ENCODE peak calls at places on chromosomes 2 and 18, in seven cellular contexts. D is retinal pigment epithelial cell, Q is glutamatergic neuron, U is WTC11, E is Caco-2, Z is AG09309, H is A549. G is an unnamed sample.

GRCh38 chr2:13581471-13581870 is 864.7 kb downstream of the TRIB2 start:
- DNase-seq in U (peak; percentile 64), Q (peak; percentile 43), H (no peak), D (no peak), E (peak; percentile 17), Z (no peak), G (no peak)

GRCh38 chr2:75311993-75312392 is 112.7 kb upstream of the TACR1 start:
- DNase-seq in D (no peak), Q (peak; percentile 54), E (peak; percentile 25), U (peak; percentile 71), Z (no peak), H (peak; percentile 32), G (no peak)

GRCh38 chr18:54671291-54671881 is 80.3 kb downstream of the DYNAP start:
- DNase-seq in E (peak; percentile 5), D (no peak), Z (no peak), U (no peak), Q (no peak), H (peak; percentile 21), G (no peak)

GRCh38 chr2:191636586-191636985 is 41.4 kb upstream of the NABP1 start:
- DNase-seq in U (no peak), E (no peak), D (no peak), Z (no peak), H (no peak), Q (no peak), G (no peak)

GRCh38 chr18:68564961-68565360 is 149.9 kb downstream of the TMX3 start:
- DNase-seq in E (no peak), H (no peak), Q (no peak), U (no peak), Z (peak; percentile 32), D (no peak), G (no peak)

GRCh38 chr18:21826196-21826595 is 85.6 kb downstream of the MIB1 start:
- DNase-seq in E (no peak), D (peak; percentile 72), Z (peak; percentile 31), Q (no peak), U (no peak), H (no peak), G (no peak)

GRCh38 chr2:50443868-50444267 is 588.1 kb downstream of the NRXN1 start:
- DNase-seq in E (no peak), U (no peak), Z (no peak), D (no peak), H (no peak), Q (no peak), G (no peak)

GRCh38 chr2:168210898-168211570 is 36.4 kb downstream of the STK39 start:
- DNase-seq in H (peak; percentile 89), U (no peak), E (peak; percentile 23), D (no peak), Z (peak; percentile 67), Q (no peak), G (no peak)

GRCh38 chr2:171436307-171436706 is 2.3 kb downstream of the DCAF17 start:
- DNase-seq in Z (peak; percentile 63), H (peak; percentile 40), Q (no peak), D (peak; percentile 35), E (no peak), U (no peak), G (no peak)

GRCh38 chr2:126527836-126528490 is 128.0 kb upstream of the GYPC start:
- DNase-seq in E (peak; percentile 68), H (peak; percentile 45), Z (peak; percentile 4), D (no peak), Q (peak; percentile 52), U (peak; percentile 68), G (peak; percentile 42)

GRCh38 chr2:230864605-230865323 is at the start of gene ITM2C:
- DNase-seq in Z (no peak), E (peak; percentile 81), H (peak; percentile 65), U (peak; percentile 63), D (no peak), Q (peak; percentile 83), G (peak; percentile 52)

GRCh38 chr2:39990335-39990734 is 211.3 kb upstream of the THUMPD2 start:
- DNase-seq in Z (peak; percentile 74), D (no peak), Q (no peak), E (no peak), U (no peak), H (no peak), G (no peak)

GRCh38 chr18:42426496-42427015 is 471.5 kb downstream of the PIK3C3 start:
- DNase-seq in U (no peak), H (no peak), E (no peak), D (no peak), Z (no peak), Q (no peak), G (no peak)

GRCh38 chr2:241195506-241196130 is 7.1 kb downstream of the ANO7 start:
- DNase-seq in Q (no peak), H (no peak), D (no peak), Z (no peak), E (no peak), U (no peak), G (no peak)

GRCh38 chr2:149747456-149747855 is 159.9 kb upstream of the MMADHC start:
- DNase-seq in E (no peak), D (no peak), H (no peak), Q (no peak), Z (no peak), U (no peak), G (no peak)

GRCh38 chr2:134190062-134190806 is 63.6 kb upstream of the MGAT5 start:
- DNase-seq in Q (no peak), Z (no peak), U (no peak), E (no peak), H (no peak), D (no peak), G (no peak)

GRCh38 chr2:102070058-102070642 is 72.4 kb upstream of the IL1R1 start:
- DNase-seq in D (no peak), E (peak; percentile 26), U (no peak), H (peak; percentile 93), Q (no peak), Z (no peak), G (no peak)

GRCh38 chr2:207767461-207768167 is 2.1 kb downstream of the FZD5 start:
- DNase-seq in Q (peak; percentile 44), E (peak; percentile 57), D (no peak), Z (no peak), H (peak; percentile 81), U (peak; percentile 61), G (no peak)
- TF ChIP-seq CTCF in Q (no peak), E (peak; percentile 54), D (peak; percentile 53), Z (peak; percentile 33), H (peak; percentile 65), U (no peak), G (no peak)

GRCh38 chr2:129297430-129297829 is 682.0 kb upstream of the RAB6C start:
- DNase-seq in Z (no peak), H (no peak), Q (no peak), D (no peak), E (no peak), U (peak; percentile 63), G (no peak)
- TF ChIP-seq CTCF in Z (no peak), H (no peak), Q (no peak), D (no peak), E (no peak), U (no peak), G (no peak)

GRCh38 chr2:198471291-198471690 is 666.9 kb downstream of the PLCL1 start:
- DNase-seq in E (no peak), Z (no peak), Q (no peak), H (no peak), U (no peak), D (no peak), G (no peak)
- TF ChIP-seq CTCF in E (peak; percentile 36), Z (peak; percentile 11), Q (peak; percentile 19), H (no peak), U (no peak), D (peak; percentile 38), G (no peak)

GRCh38 chr2:206260427-206261012 is 13.9 kb upstream of the ZDBF2 start:
- DNase-seq in H (peak; percentile 54), Z (peak; percentile 32), D (no peak), E (peak; percentile 26), U (no peak), Q (no peak), G (no peak)
- TF ChIP-seq CTCF in H (peak; percentile 40), Z (peak; percentile 63), D (peak; percentile 57), E (peak; percentile 62), U (no peak), Q (peak; percentile 35), G (no peak)

GRCh38 chr2:15728247-15728721 is 136.6 kb downstream of the DDX1 start:
- DNase-seq in E (no peak), U (no peak), Z (no peak), Q (no peak), H (no peak), D (no peak), G (no peak)

GRCh38 chr2:15731213-15731888 is 139.7 kb downstream of the DDX1 start:
- DNase-seq in Q (no peak), H (no peak), U (no peak), E (no peak), D (no peak), Z (no peak), G (no peak)

GRCh38 chr2:15729001-15729400 is 137.3 kb downstream of the DDX1 start:
- DNase-seq in Q (no peak), H (no peak), D (no peak), U (no peak), Z (no peak), E (no peak), G (no peak)

GRCh38 chr2:15730545-15731212 is 139.0 kb downstream of the DDX1 start:
- DNase-seq in U (no peak), E (no peak), H (peak; percentile 91), Z (peak; percentile 55), Q (peak; percentile 65), D (peak; percentile 97), G (no peak)

DNA sequence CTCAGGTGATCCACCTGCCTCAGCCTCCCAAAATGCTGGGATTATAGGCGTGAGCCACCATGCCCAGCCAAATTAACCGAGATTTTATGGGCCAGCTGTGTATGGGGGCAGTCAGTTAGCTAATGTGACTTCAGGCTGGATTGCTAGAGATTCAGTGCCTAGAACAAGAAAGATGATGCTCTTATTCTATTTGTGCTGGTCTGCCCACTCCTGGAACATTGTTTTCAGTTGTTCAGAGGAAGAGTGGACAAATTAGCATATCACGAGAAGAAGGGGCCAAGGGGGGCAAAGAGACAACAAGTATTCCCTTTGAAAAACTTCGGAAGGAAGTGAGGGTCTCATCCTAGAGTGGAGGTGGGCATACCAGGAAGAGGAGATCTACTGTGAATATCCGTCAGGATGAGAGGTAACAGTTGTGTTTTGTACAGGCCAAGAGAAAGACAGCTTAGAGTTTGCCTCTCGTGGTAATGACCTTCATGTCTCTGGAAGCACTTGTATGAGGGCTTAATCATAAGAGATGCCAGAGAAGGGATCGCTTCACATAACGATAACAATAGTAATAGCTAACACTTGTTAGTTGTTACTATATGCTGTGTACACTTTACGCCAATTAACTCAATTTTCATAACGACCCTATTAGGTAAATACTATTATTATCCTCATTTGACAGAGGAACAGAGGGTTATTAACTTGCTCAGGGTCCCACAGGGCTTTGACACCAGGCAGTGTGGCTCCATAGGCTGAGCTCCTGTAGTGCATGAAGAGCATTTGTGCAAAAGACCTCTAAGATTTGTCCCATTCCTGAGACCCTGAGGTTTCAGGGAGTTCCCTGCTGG is 138.3 kb downstream of the DDX1 start:
- DNase-seq in U (no peak), E (no peak), H (no peak), Q (no peak), Z (no peak), D (no peak), G (no peak)
- TF ChIP-seq CTCF in U (no peak), E (no peak), H (no peak), Q (no peak), Z (no peak), D (no peak), G (no peak)

GRCh38 chr2:100228967-100229366 is 86.6 kb upstream of the AFF3 start:
- DNase-seq in D (no peak), H (no peak), Z (no peak), E (no peak), U (no peak), Q (no peak), G (no peak)
- TF ChIP-seq CTCF in D (peak; percentile 15), H (no peak), Z (no peak), E (no peak), U (no peak), Q (peak; percentile 41), G (no peak)